ENCODE peak calls at places on chromosomes 13 and 19, in six cellular contexts. D is transverse colon; Q is adipocyte; F is naive thymus-derived CD4-positive, alpha-beta T cell; W is uterus; K is lower lobe of right lung. L is an unnamed sample. For H3K9me3 and H3K27me3, the result is how much of the 10 kb centered on the place peaks cover.

GRCh38 chr13:112715715-112716460 is 26.1 kb downstream of the ATP11A start:
- DNase-seq in F (no peak), D (no peak), K (no peak), Q (no peak), W (no peak), L (no peak)

GRCh38 chr19:48745208-48745995 is 1.3 kb downstream of the IZUMO1 start:
- DNase-seq in F (no peak), W (no peak), Q (peak), D (peak), K (no peak), L (peak)

GRCh38 chr19:42255766-42256750 is 1.1 kb upstream of the ERF start:
- DNase-seq in D (no peak), Q (peak), F (no peak), K (no peak), W (peak), L (no peak)

GRCh38 chr13:45055198-45055901 is 65.0 kb upstream of the GTF2F2 start:
- DNase-seq in D (peak), K (no peak), W (peak), F (no peak), Q (peak), L (peak)

GRCh38 chr13:32443111-32443510 is 15.2 kb upstream of the N4BP2L1 start:
- DNase-seq in K (no peak), D (peak), W (no peak), F (no peak), Q (peak), L (no peak)

GRCh38 chr13:42487221-42487620 is 86.7 kb upstream of the TNFSF11 start:
- DNase-seq in D (no peak), F (no peak), Q (no peak), W (no peak), K (no peak), L (no peak)

GRCh38 chr19:49362048-49362925 is at the start of gene TEAD2:
- DNase-seq in D (peak), W (peak), F (no peak), K (peak), Q (peak), L (peak)

GRCh38 chr13:53197424-53197823 is 168.8 kb downstream of the OLFM4 start:
- DNase-seq in W (no peak), K (no peak), Q (no peak), D (no peak), F (no peak), L (no peak)

GRCh38 chr13:28059214-28059613 is 41.2 kb downstream of the FLT3 start:
- DNase-seq in D (peak), F (no peak), W (no peak), K (no peak), Q (peak), L (no peak)

GRCh38 chr13:44188257-44188656 is 185.4 kb upstream of the SERP2 start:
- DNase-seq in D (no peak), W (no peak), K (no peak), Q (peak), F (no peak), L (peak)

GRCh38 chr19:28727133-28727834 is 485.7 kb downstream of the UQCRFS1 start:
- DNase-seq in F (no peak), D (no peak), Q (peak), W (no peak), K (no peak), L (peak)

GRCh38 chr13:106560791-106561190 is 7.1 kb downstream of the ARGLU1 start:
- DNase-seq in F (no peak), K (no peak), W (no peak), D (no peak), Q (no peak), L (no peak)

GRCh38 chr19:32702010-32702409 is 10.4 kb downstream of the NUDT19 start:
- DNase-seq in W (no peak), Q (no peak), F (no peak), D (no peak), K (no peak), L (no peak)

DNA sequence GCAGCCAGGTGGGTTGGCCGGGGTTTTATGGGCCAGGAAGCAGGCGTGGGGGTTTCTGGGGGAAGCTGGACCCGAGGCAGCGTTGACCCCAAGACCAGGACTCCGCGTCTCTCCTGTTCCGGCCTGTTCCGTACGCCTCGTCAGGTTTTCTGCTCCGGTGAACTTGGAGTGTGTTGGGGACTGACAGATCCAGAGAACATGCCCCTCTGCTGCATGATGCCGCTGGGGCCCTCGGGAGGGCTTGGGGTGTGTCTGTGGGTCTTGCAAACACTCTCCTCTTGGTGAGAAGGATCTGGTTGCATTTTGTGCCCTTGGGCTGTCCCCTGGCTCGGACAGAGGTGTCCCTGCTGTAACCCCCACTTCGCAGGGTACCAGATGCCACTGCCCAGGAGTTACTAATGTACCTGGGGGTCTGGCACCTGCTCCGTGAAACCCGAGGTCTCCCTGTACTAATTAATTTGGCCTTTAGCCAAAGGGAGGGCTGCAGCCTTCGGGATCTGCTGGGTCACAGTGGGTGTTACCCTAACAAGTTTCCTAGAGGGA is 15.6 kb downstream of the KDM4B start:
- DNase-seq in Q (no peak), W (no peak), D (no peak), F (no peak), K (no peak), L (no peak)
- H3K4me3 ChIP-seq in Q (no peak), W (no peak), D (no peak), F (no peak), K (no peak), L (no peak)

GRCh38 chr13:95676775-95677563 is at the start of gene DNAJC3:
- DNase-seq in K (peak), D (peak), F (peak), W (peak), Q (peak), L (peak)

GRCh38 chr13:95676100-95676774 is 702 bp upstream of the DNAJC3 start:
- DNase-seq in D (peak), W (no peak), F (no peak), Q (peak), K (peak), L (peak)

GRCh38 chr13:95671597-95671996 is 5.3 kb upstream of the DNAJC3 start:
- DNase-seq in W (no peak), D (no peak), Q (no peak), F (no peak), K (no peak), L (no peak)
- H3K9me3 ChIP-seq in W (under half), D (under half), Q (under half), F (under half), K (half or more), L (under half)

DNA sequence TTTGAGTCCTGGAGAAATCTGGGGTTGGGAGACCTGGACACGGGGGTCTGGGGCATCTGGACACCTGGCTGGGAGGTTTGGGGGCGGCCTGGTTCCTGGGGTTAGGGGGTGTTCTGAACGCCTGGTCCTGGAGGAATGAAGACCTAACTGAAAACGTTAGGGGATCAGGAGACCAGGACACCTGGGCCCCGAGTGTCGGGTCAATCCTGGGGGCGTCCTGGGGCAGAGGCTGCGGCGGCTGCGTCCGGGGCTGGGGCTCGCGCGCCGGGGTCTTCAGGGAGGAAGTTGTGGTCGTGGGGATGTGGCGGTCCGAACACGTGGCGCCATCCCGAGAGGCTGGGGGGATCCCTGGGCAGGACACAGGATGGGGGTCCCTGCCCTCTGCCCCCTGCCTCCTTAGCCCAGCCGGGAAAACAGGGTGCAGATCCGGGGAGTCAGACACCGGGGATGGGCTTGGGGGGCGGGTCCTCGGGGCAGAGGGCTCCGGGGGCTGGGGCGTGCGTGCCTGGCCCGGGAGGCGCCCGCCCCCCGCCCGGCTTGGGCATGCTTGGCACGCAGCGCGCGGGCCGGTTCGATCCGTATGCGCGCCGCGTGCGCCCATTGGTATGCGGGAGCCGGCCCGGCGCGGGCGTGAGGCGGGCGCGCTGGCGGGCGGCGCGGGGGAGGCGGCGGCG is 632 bp downstream of the NPAS1 start:
- DNase-seq in F (no peak), D (no peak), K (no peak), W (no peak), Q (peak), L (peak)
- H3K27me3 ChIP-seq in F (under half), D (half or more), K (half or more), W (under half), Q (under half), L (half or more)

GRCh38 chr13:110529522-110530311 is 31.8 kb downstream of the RAB20 start:
- DNase-seq in K (no peak), W (no peak), D (no peak), Q (no peak), F (no peak), L (no peak)
- H3K4me3 ChIP-seq in K (no peak), W (no peak), D (no peak), Q (no peak), F (no peak), L (no peak)

GRCh38 chr19:51792932-51793331 is 2.0 kb upstream of the FPR3 start:
- DNase-seq in K (no peak), Q (no peak), D (no peak), F (no peak), W (no peak), L (no peak)
- H3K9me3 ChIP-seq in K (under half), Q (under half), D (under half), F (under half), W (under half), L (under half)

L was measured in MG63.